ENCODE peak calls at places on chromosomes 7 and 10, in four cellular contexts. One of them, this sample, is unnamed.

GRCh38 chr7:28161319-28161718 is 19.3 kb downstream of the JAZF1 start:
- DNase-seq in H9: no peak
- DNase-seq in mesendoderm: no peak
- DNase-seq in IMR-90: no peak
- DNase-seq in this sample: no peak

GRCh38 chr7:726854-727103 is 280 bp downstream of the DNAAF5 start:
- DNase-seq in H9: no peak
- DNase-seq in mesendoderm: no peak
- DNase-seq in IMR-90: no peak
- DNase-seq in this sample: no peak

GRCh38 chr7:151882734-151883133 is 5.8 kb upstream of the PRKAG2 start:
- DNase-seq in H9: no peak
- DNase-seq in mesendoderm: no peak
- DNase-seq in IMR-90: no peak
- DNase-seq in this sample: no peak

GRCh38 chr10:48406204-48406603 is 99.7 kb downstream of the MAPK8 start:
- DNase-seq in H9: no peak
- DNase-seq in IMR-90: peak; percentile 71
- DNase-seq in mesendoderm: peak; percentile 77
- DNase-seq in this sample: no peak

GRCh38 chr10:31508882-31509281 is 189.9 kb downstream of the ZEB1 start:
- DNase-seq in H9: no peak
- DNase-seq in mesendoderm: peak; percentile 39
- DNase-seq in IMR-90: peak; percentile 59
- DNase-seq in this sample: no peak

GRCh38 chr7:140773104-140773503 is 76.6 kb downstream of the NDUFB2 start:
- DNase-seq in mesendoderm: peak; percentile 25
- DNase-seq in H9: no peak
- DNase-seq in IMR-90: peak; percentile 29
- DNase-seq in this sample: no peak

GRCh38 chr7:20219446-20220292 is 2.5 kb upstream of the MACC1 start:
- DNase-seq in IMR-90: peak; percentile 99
- DNase-seq in mesendoderm: peak; percentile 83
- DNase-seq in H9: peak; percentile 56
- DNase-seq in this sample: no peak

GRCh38 chr10:102627446-102628293 is 16.6 kb upstream of the TRIM8 start:
- DNase-seq in mesendoderm: peak; percentile 90
- DNase-seq in IMR-90: peak; percentile 78
- DNase-seq in H9: peak; percentile 71
- DNase-seq in this sample: peak; percentile 84

GRCh38 chr7:104156842-104157277 is 51.0 kb downstream of the ORC5 start:
- DNase-seq in IMR-90: peak; percentile 57
- DNase-seq in H9: no peak
- DNase-seq in mesendoderm: peak; percentile 48
- DNase-seq in this sample: no peak

GRCh38 chr10:34814228-34815173 is 595 bp downstream of the PARD3 start:
- DNase-seq in mesendoderm: peak; percentile 72
- DNase-seq in IMR-90: peak; percentile 27
- DNase-seq in H9: peak; percentile 73
- DNase-seq in this sample: no peak

GRCh38 chr7:80740778-80741545 is 102.5 kb downstream of the CD36 start:
- DNase-seq in H9: no peak
- DNase-seq in mesendoderm: no peak
- DNase-seq in IMR-90: peak; percentile 76
- DNase-seq in this sample: no peak

GRCh38 chr7:33706666-33707194 is 198.6 kb upstream of the BMPER start:
- DNase-seq in H9: no peak
- DNase-seq in mesendoderm: no peak
- DNase-seq in IMR-90: no peak
- DNase-seq in this sample: no peak

GRCh38 chr10:70228503-70228902 is 4.7 kb downstream of the PPA1 start:
- DNase-seq in IMR-90: no peak
- DNase-seq in mesendoderm: no peak
- DNase-seq in H9: no peak
- DNase-seq in this sample: no peak

GRCh38 chr10:50431118-50431517 is 179.8 kb upstream of the ASAH2 start:
- DNase-seq in H9: no peak
- DNase-seq in mesendoderm: no peak
- DNase-seq in IMR-90: peak; percentile 71
- DNase-seq in this sample: no peak

GRCh38 chr7:41696323-41696916 is 6.5 kb downstream of the INHBA start:
- DNase-seq in mesendoderm: peak; percentile 89
- DNase-seq in IMR-90: peak; percentile 88
- DNase-seq in H9: peak; percentile 81
- DNase-seq in this sample: peak; percentile 72

GRCh38 chr7:81627565-81628287 is 142.1 kb downstream of the HGF start:
- DNase-seq in IMR-90: peak; percentile 93
- DNase-seq in mesendoderm: no peak
- DNase-seq in H9: no peak
- DNase-seq in this sample: no peak

GRCh38 chr7:234712-235553 is 42.6 kb downstream of the FAM20C start:
- DNase-seq in mesendoderm: no peak
- DNase-seq in H9: no peak
- DNase-seq in IMR-90: peak; percentile 71
- DNase-seq in this sample: no peak

GRCh38 chr7:5827755-5828154 is 46.3 kb upstream of the RNF216 start:
- DNase-seq in IMR-90: no peak
- DNase-seq in H9: peak; percentile 63
- DNase-seq in mesendoderm: peak; percentile 55
- DNase-seq in this sample: peak; percentile 61

GRCh38 chr7:148242271-148242801 is 348.2 kb upstream of the C7orf33 start:
- DNase-seq in mesendoderm: peak; percentile 82
- DNase-seq in IMR-90: peak; percentile 16
- DNase-seq in H9: peak; percentile 66
- DNase-seq in this sample: no peak

GRCh38 chr10:14749051-14749809 is 25.5 kb downstream of the FAM107B start:
- DNase-seq in IMR-90: no peak
- DNase-seq in mesendoderm: peak; percentile 9
- DNase-seq in H9: no peak
- DNase-seq in this sample: no peak

GRCh38 chr7:1455241-1455939 is 3.9 kb downstream of the MICALL2 start:
- DNase-seq in H9: peak; percentile 56
- DNase-seq in IMR-90: no peak
- DNase-seq in mesendoderm: no peak
- DNase-seq in this sample: no peak

GRCh38 chr10:70562036-70562710 is 40.4 kb downstream of the PRF1 start:
- DNase-seq in IMR-90: no peak
- DNase-seq in H9: no peak
- DNase-seq in mesendoderm: no peak
- DNase-seq in this sample: no peak

GRCh38 chr10:4617626-4618025 is 208.4 kb upstream of the AKR1E2 start:
- DNase-seq in mesendoderm: no peak
- DNase-seq in H9: no peak
- DNase-seq in IMR-90: no peak
- DNase-seq in this sample: no peak

GRCh38 chr7:25669954-25670841 is 441.9 kb upstream of the NPVF start:
- DNase-seq in IMR-90: no peak
- DNase-seq in mesendoderm: no peak
- DNase-seq in H9: no peak
- DNase-seq in this sample: no peak

GRCh38 chr10:13099144-13099665 is 758 bp upstream of the OPTN start:
- DNase-seq in IMR-90: peak; percentile 57
- DNase-seq in H9: peak; percentile 88
- DNase-seq in mesendoderm: peak; percentile 94
- DNase-seq in this sample: peak; percentile 71
- H4K5ac ChIP-seq in IMR-90: peak overlapping the region; percentile 62
- H4K5ac ChIP-seq in H9: no peak overlapping the region
- H4K5ac ChIP-seq in mesendoderm: no peak overlapping the region
- H4K5ac ChIP-seq in this sample: peak overlapping the region; percentile 77

GRCh38 chr10:84311596-84311995 is 16.8 kb upstream of the CCSER2 start:
- DNase-seq in IMR-90: no peak
- DNase-seq in mesendoderm: no peak
- DNase-seq in H9: no peak
- DNase-seq in this sample: no peak
- H4K5ac ChIP-seq in IMR-90: no peak overlapping the region
- H4K5ac ChIP-seq in mesendoderm: no peak overlapping the region
- H4K5ac ChIP-seq in H9: no peak overlapping the region
- H4K5ac ChIP-seq in this sample: no peak overlapping the region

DNA sequence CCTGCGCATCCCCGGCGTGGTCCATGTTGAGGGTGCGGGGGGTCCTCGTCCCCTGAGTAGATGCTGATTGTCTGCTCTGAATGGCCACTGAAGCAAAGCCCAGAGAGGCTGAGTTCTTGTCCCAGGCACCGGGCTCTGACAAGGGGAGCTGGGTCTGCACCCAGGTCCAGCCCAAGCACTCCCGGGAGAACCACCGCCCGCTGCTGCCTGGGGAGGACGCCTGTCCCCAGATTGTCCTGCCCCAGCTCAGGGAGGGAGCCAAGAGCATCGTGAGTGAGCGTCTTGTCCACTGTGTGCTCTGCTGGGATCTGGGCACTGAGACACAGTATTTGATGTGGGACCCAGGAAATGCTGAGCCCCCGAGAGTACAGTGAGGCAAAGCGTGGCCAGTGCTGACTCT is 143.8 kb downstream of the DNAJB6 start:
- DNase-seq in H9: peak; percentile 24
- DNase-seq in IMR-90: no peak
- DNase-seq in mesendoderm: no peak
- DNase-seq in this sample: peak; percentile 43
- H4K5ac ChIP-seq in H9: no peak overlapping the region
- H4K5ac ChIP-seq in IMR-90: no peak overlapping the region
- H4K5ac ChIP-seq in mesendoderm: no peak overlapping the region
- H4K5ac ChIP-seq in this sample: no peak overlapping the region

GRCh38 chr7:85612514-85612913 is 425.7 kb upstream of the SEMA3D start:
- DNase-seq in IMR-90: no peak
- DNase-seq in H9: no peak
- DNase-seq in mesendoderm: no peak
- DNase-seq in this sample: no peak
- H4K5ac ChIP-seq in IMR-90: no peak overlapping the region
- H4K5ac ChIP-seq in H9: no peak overlapping the region
- H4K5ac ChIP-seq in mesendoderm: no peak overlapping the region
- H4K5ac ChIP-seq in this sample: no peak overlapping the region

GRCh38 chr7:100577507-100577906 is 3.8 kb upstream of the SAP25 start:
- DNase-seq in IMR-90: no peak
- DNase-seq in H9: peak; percentile 14
- DNase-seq in mesendoderm: no peak
- DNase-seq in this sample: no peak

GRCh38 chr7:100575746-100576383 is 2.2 kb upstream of the SAP25 start:
- DNase-seq in IMR-90: no peak
- DNase-seq in H9: peak; percentile 22
- DNase-seq in mesendoderm: no peak
- DNase-seq in this sample: peak; percentile 37

GRCh38 chr7:100576384-100576993 is 2.8 kb upstream of the SAP25 start:
- DNase-seq in H9: peak; percentile 12
- DNase-seq in mesendoderm: no peak
- DNase-seq in IMR-90: no peak
- DNase-seq in this sample: no peak

GRCh38 chr7:100578246-100579183 is 4.8 kb upstream of the SAP25 start:
- DNase-seq in mesendoderm: no peak
- DNase-seq in H9: peak; percentile 20
- DNase-seq in IMR-90: no peak
- DNase-seq in this sample: no peak

DNA sequence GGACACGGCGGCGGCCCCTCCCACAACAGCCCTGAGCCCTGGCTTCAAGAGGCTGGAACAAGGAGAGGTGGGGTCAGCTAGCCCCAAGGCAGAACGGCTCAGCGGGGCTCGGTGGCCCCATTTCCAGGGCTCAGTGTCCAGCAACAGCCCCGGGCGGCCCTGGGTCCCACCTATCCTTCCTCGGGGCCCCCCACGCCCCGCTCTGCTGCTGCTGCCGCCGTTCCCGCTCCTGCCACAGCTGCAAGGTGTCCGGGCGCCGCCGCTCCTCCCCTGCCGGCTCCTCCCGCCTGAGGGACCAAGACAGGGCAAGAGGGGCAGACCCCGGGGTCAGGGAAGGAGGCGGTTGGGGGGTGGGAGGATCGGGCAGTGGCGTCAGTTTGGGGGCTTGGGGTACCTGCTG is 3.4 kb upstream of the SAP25 start:
- DNase-seq in H9: peak; percentile 22
- DNase-seq in IMR-90: no peak
- DNase-seq in mesendoderm: no peak
- DNase-seq in this sample: no peak
- H4K5ac ChIP-seq in H9: no peak overlapping the region
- H4K5ac ChIP-seq in IMR-90: no peak overlapping the region
- H4K5ac ChIP-seq in mesendoderm: no peak overlapping the region
- H4K5ac ChIP-seq in this sample: no peak overlapping the region

DNA sequence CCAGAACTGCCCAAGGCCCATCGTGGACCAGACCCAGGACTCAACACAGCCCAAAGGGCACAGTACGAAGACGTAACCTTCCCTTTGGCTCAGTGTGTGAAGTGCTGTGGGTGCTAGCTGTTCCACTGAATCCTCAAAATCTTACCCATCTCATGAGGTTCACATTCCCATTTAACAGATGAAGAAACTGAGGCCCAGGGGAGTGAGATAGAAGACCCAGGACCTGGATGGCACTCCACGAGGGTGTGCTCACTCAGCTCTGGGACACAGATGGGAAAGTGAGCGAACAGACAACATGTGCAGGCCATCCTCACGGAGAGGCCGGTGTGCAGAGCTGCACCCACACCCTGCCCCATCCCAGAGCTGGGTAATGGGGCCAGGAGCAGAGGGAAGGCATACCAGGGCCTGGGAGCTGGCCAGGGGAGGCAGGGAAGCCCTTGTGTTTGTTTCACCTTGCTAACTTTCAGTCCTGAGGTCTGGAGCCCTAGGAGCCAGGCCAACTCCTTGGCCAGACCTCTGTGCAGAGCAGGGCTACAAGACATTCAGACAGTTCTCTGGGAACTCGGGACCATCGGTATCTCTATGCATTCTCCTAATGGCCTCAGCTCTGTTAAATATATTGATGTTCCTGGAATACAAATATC is 100.3 kb upstream of the ZMIZ1 start:
- DNase-seq in H9: no peak
- DNase-seq in mesendoderm: no peak
- DNase-seq in IMR-90: no peak
- DNase-seq in this sample: no peak
- H4K5ac ChIP-seq in H9: no peak overlapping the region
- H4K5ac ChIP-seq in mesendoderm: no peak overlapping the region
- H4K5ac ChIP-seq in IMR-90: no peak overlapping the region
- H4K5ac ChIP-seq in this sample: no peak overlapping the region

DNA sequence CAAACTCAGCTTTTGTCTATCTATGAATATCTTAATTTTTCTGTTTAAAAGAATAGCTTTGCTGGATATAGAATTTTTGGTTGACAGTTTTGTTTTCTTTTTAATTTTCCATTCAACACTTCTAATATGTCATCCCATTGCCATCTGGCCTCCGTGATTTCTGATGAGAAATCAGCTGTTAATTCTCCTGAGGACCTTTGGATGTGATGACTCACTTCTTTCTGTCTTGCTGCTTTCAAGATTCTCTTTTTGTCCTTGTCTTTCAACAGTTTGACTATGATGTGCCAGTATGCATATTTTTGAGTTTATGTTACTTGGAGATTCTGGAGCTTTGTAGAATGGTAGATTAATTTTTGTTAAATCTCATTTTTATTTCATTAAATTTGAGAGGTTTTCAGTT is 38.4 kb downstream of the ZNF518A start:
- DNase-seq in mesendoderm: no peak
- DNase-seq in H9: no peak
- DNase-seq in IMR-90: no peak
- DNase-seq in this sample: no peak
- H4K5ac ChIP-seq in mesendoderm: no peak overlapping the region
- H4K5ac ChIP-seq in H9: no peak overlapping the region
- H4K5ac ChIP-seq in IMR-90: no peak overlapping the region
- H4K5ac ChIP-seq in this sample: no peak overlapping the region

GRCh38 chr10:93757136-93757535 is 600 bp upstream of the LGI1 start:
- DNase-seq in IMR-90: no peak
- DNase-seq in mesendoderm: peak; percentile 49
- DNase-seq in H9: peak; percentile 52
- DNase-seq in this sample: no peak
- H4K5ac ChIP-seq in IMR-90: no peak overlapping the region
- H4K5ac ChIP-seq in mesendoderm: no peak overlapping the region
- H4K5ac ChIP-seq in H9: no peak overlapping the region
- H4K5ac ChIP-seq in this sample: no peak overlapping the region

This sample was measured in H1.